ENCODE peak calls at places on chromosomes 4 and X, in five cellular contexts. One of them, this sample, is unnamed.

GRCh38 chr4:2714071-2714770 is 41.9 kb downstream of the TNIP2 start:
- DNase-seq in T-helper 1 cell: no peak
- DNase-seq in HCT116: no peak
- DNase-seq in T-helper 9 cell: peak
- DNase-seq in OCI-M1: no peak
- DNase-seq in this sample: peak

GRCh38 chrX:48958635-48959094 is 1.3 kb upstream of the OTUD5 start:
- DNase-seq in T-helper 1 cell: no peak
- DNase-seq in HCT116: no peak
- DNase-seq in T-helper 9 cell: no peak
- DNase-seq in OCI-M1: peak
- DNase-seq in this sample: no peak

GRCh38 chrX:150731795-150732194 is 38.6 kb downstream of the MTMR1 start:
- DNase-seq in T-helper 1 cell: no peak
- DNase-seq in HCT116: no peak
- DNase-seq in T-helper 9 cell: no peak
- DNase-seq in OCI-M1: peak
- DNase-seq in this sample: no peak

GRCh38 chrX:40644821-40645358 is 2.5 kb downstream of the CXorf38 start:
- DNase-seq in T-helper 1 cell: peak
- DNase-seq in HCT116: no peak
- DNase-seq in T-helper 9 cell: peak
- DNase-seq in OCI-M1: peak
- DNase-seq in this sample: peak

GRCh38 chr4:68021185-68021584 is 57.9 kb upstream of the TMPRSS11A start:
- DNase-seq in T-helper 1 cell: no peak
- DNase-seq in HCT116: peak
- DNase-seq in T-helper 9 cell: no peak
- DNase-seq in OCI-M1: peak
- DNase-seq in this sample: no peak

GRCh38 chr4:94978904-94979303 is 221.1 kb downstream of the BMPR1B start:
- DNase-seq in T-helper 1 cell: no peak
- DNase-seq in HCT116: no peak
- DNase-seq in T-helper 9 cell: no peak
- DNase-seq in OCI-M1: no peak
- DNase-seq in this sample: no peak

GRCh38 chr4:128385683-128386304 is 98.2 kb upstream of the PGRMC2 start:
- DNase-seq in T-helper 1 cell: no peak
- DNase-seq in HCT116: no peak
- DNase-seq in T-helper 9 cell: no peak
- DNase-seq in OCI-M1: peak
- DNase-seq in this sample: no peak

GRCh38 chrX:136055651-136056221 is 70.5 kb downstream of the SLC9A6 start:
- DNase-seq in T-helper 1 cell: no peak
- DNase-seq in HCT116: no peak
- DNase-seq in T-helper 9 cell: no peak
- DNase-seq in OCI-M1: no peak
- DNase-seq in this sample: no peak

GRCh38 chrX:20514358-20514757 is 247.6 kb upstream of the RPS6KA3 start:
- DNase-seq in T-helper 1 cell: no peak
- DNase-seq in HCT116: peak
- DNase-seq in T-helper 9 cell: no peak
- DNase-seq in OCI-M1: no peak
- DNase-seq in this sample: no peak

GRCh38 chr4:158871050-158871724 is 102.4 kb downstream of the FNIP2 start:
- DNase-seq in T-helper 1 cell: no peak
- DNase-seq in HCT116: no peak
- DNase-seq in T-helper 9 cell: no peak
- DNase-seq in OCI-M1: no peak
- DNase-seq in this sample: no peak

GRCh38 chr4:82555279-82555678 is 6.5 kb downstream of the TMEM150C start:
- DNase-seq in T-helper 1 cell: no peak
- DNase-seq in HCT116: no peak
- DNase-seq in T-helper 9 cell: no peak
- DNase-seq in OCI-M1: peak
- DNase-seq in this sample: no peak

GRCh38 chr4:88765729-88766128 is 68.1 kb upstream of the NAP1L5 start:
- DNase-seq in T-helper 1 cell: no peak
- DNase-seq in HCT116: no peak
- DNase-seq in T-helper 9 cell: no peak
- DNase-seq in OCI-M1: no peak
- DNase-seq in this sample: no peak

GRCh38 chr4:53490161-53490915 is 100.9 kb downstream of the LNX1 start:
- DNase-seq in T-helper 1 cell: no peak
- DNase-seq in HCT116: no peak
- DNase-seq in T-helper 9 cell: no peak
- DNase-seq in OCI-M1: no peak
- DNase-seq in this sample: no peak

GRCh38 chrX:152895724-152896420 is 2.0 kb upstream of the ZNF185 start:
- DNase-seq in T-helper 1 cell: no peak
- DNase-seq in HCT116: peak
- DNase-seq in T-helper 9 cell: no peak
- DNase-seq in OCI-M1: no peak
- DNase-seq in this sample: no peak

GRCh38 chrX:107000013-107000515 is at the start of gene MORC4:
- DNase-seq in T-helper 1 cell: peak
- DNase-seq in HCT116: peak
- DNase-seq in T-helper 9 cell: peak
- DNase-seq in OCI-M1: no peak
- DNase-seq in this sample: peak

GRCh38 chr4:31094474-31094873 is 374.3 kb downstream of the PCDH7 start:
- DNase-seq in T-helper 1 cell: no peak
- DNase-seq in HCT116: no peak
- DNase-seq in T-helper 9 cell: no peak
- DNase-seq in OCI-M1: no peak
- DNase-seq in this sample: no peak

GRCh38 chr4:182863501-182863900 is 53.7 kb downstream of the DCTD start:
- DNase-seq in T-helper 1 cell: no peak
- DNase-seq in HCT116: no peak
- DNase-seq in T-helper 9 cell: no peak
- DNase-seq in OCI-M1: no peak
- DNase-seq in this sample: no peak

GRCh38 chrX:27583976-27584375 is 6.2 kb upstream of the DCAF8L2 start:
- DNase-seq in T-helper 1 cell: no peak
- DNase-seq in HCT116: no peak
- DNase-seq in T-helper 9 cell: no peak
- DNase-seq in OCI-M1: no peak
- DNase-seq in this sample: no peak

GRCh38 chrX:139972113-139972512 is 6.8 kb upstream of the CXorf66 start:
- DNase-seq in T-helper 1 cell: no peak
- DNase-seq in HCT116: no peak
- DNase-seq in T-helper 9 cell: no peak
- DNase-seq in OCI-M1: no peak
- DNase-seq in this sample: no peak

GRCh38 chr4:40057540-40058091 is 966 bp downstream of the N4BP2 start:
- DNase-seq in T-helper 1 cell: peak
- DNase-seq in HCT116: peak
- DNase-seq in T-helper 9 cell: peak
- DNase-seq in OCI-M1: peak
- DNase-seq in this sample: peak

GRCh38 chr4:90069151-90069550 is 58.0 kb upstream of the CCSER1 start:
- DNase-seq in T-helper 1 cell: no peak
- DNase-seq in HCT116: peak
- DNase-seq in T-helper 9 cell: no peak
- DNase-seq in OCI-M1: peak
- DNase-seq in this sample: no peak

GRCh38 chr4:106194801-106195200 is 121.2 kb downstream of the TBCK start:
- DNase-seq in T-helper 1 cell: no peak
- DNase-seq in HCT116: no peak
- DNase-seq in T-helper 9 cell: no peak
- DNase-seq in OCI-M1: no peak
- DNase-seq in this sample: no peak